ENCODE peak calls at places on chromosome 3, in seven cellular contexts. O is nephron progenitor cell, M is PC-9, V is cardiac muscle cell, N is mesothelial cell of epicardium, G is body of pancreas, T is neural crest cell. W is an unnamed sample.
A peak's percentile ranks its signal among the peaks of the same experiment; 100 is the strongest.

GRCh38 chr3:190012784-190013183 is 107.9 kb downstream of the P3H2 start:
- DNase-seq in O (no peak), M (no peak), V (no peak), N (no peak), G (no peak), T (no peak), W (no peak)

GRCh38 chr3:194003128-194004057 is 132.6 kb upstream of the HES1 start:
- DNase-seq in O (peak; percentile 83), M (peak; percentile 98), V (peak; percentile 86), N (peak; percentile 49), G (peak; percentile 87), T (peak; percentile 54), W (peak; percentile 65)

GRCh38 chr3:8311321-8311720 is 190.3 kb upstream of the LMCD1 start:
- DNase-seq in O (no peak), M (no peak), V (no peak), N (no peak), G (no peak), T (no peak), W (no peak)

GRCh38 chr3:140342668-140343067 is 335.2 kb upstream of the TRIM42 start:
- DNase-seq in O (no peak), M (no peak), V (no peak), N (no peak), G (no peak), T (no peak), W (no peak)

GRCh38 chr3:40057077-40057476 is 247.7 kb downstream of the MYRIP start:
- DNase-seq in O (no peak), M (no peak), V (no peak), N (no peak), G (no peak), T (no peak), W (no peak)

GRCh38 chr3:114903213-114903612 is 243.9 kb downstream of the ZBTB20 start:
- DNase-seq in O (no peak), M (no peak), V (no peak), N (no peak), G (no peak), T (no peak), W (no peak)

GRCh38 chr3:128346562-128346961 is 120.1 kb downstream of the DNAJB8 start:
- DNase-seq in O (no peak), M (no peak), V (no peak), N (no peak), G (no peak), T (no peak), W (no peak)

GRCh38 chr3:88986834-88987233 is 120.6 kb upstream of the EPHA3 start:
- DNase-seq in O (no peak), M (no peak), V (no peak), N (no peak), G (no peak), T (no peak), W (no peak)

GRCh38 chr3:143843607-143844006 is 4.7 kb downstream of the SLC9A9 start:
- DNase-seq in O (no peak), M (no peak), V (no peak), N (no peak), G (no peak), T (no peak), W (no peak)

GRCh38 chr3:73365756-73366397 is 258.9 kb downstream of the PDZRN3 start:
- DNase-seq in O (no peak), M (no peak), V (no peak), N (no peak), G (peak; percentile 36), T (no peak), W (no peak)

GRCh38 chr3:102378216-102378615 is 56.6 kb upstream of the ZPLD1 start:
- DNase-seq in O (no peak), M (no peak), V (no peak), N (no peak), G (no peak), T (no peak), W (no peak)

GRCh38 chr3:21752749-21753347 is 1.8 kb upstream of the ZNF385D start:
- DNase-seq in O (no peak), M (no peak), V (peak; percentile 75), N (no peak), G (no peak), T (no peak), W (no peak)

GRCh38 chr3:134095005-134095404 is 65.3 kb upstream of the SLCO2A1 start:
- DNase-seq in O (no peak), M (no peak), V (no peak), N (no peak), G (no peak), T (no peak), W (no peak)

GRCh38 chr3:16673530-16673929 is 68.3 kb upstream of the DAZL start:
- DNase-seq in O (no peak), M (no peak), V (no peak), N (no peak), G (no peak), T (no peak), W (no peak)

GRCh38 chr3:117898722-117899121 is 1135.9 kb downstream of the IGSF11 start:
- DNase-seq in O (no peak), M (no peak), V (no peak), N (no peak), G (no peak), T (no peak), W (no peak)

GRCh38 chr3:154730221-154730620 is 300.2 kb upstream of the GPR149 start:
- DNase-seq in O (no peak), M (no peak), V (no peak), N (no peak), G (no peak), T (no peak), W (no peak)

GRCh38 chr3:14564741-14565140 is 24.6 kb upstream of the GRIP2 start:
- DNase-seq in O (no peak), M (no peak), V (no peak), N (no peak), G (no peak), T (no peak), W (no peak)

GRCh38 chr3:101803152-101803782 is 24.3 kb downstream of the NXPE3 start:
- DNase-seq in O (peak; percentile 42), M (peak; percentile 24), V (peak; percentile 88), N (no peak), G (peak; percentile 74), T (peak; percentile 34), W (peak; percentile 68)

GRCh38 chr3:134363381-134363755 is 10.9 kb downstream of the AMOTL2 start:
- DNase-seq in O (no peak), M (no peak), V (peak; percentile 31), N (no peak), G (no peak), T (no peak), W (no peak)

GRCh38 chr3:129118745-129119144 is 2.9 kb downstream of the RAB43 start:
- DNase-seq in O (no peak), M (no peak), V (no peak), N (no peak), G (no peak), T (no peak), W (peak; percentile 71)

GRCh38 chr3:149673393-149673792 is 15.6 kb upstream of the WWTR1 start:
- DNase-seq in O (no peak), M (no peak), V (peak; percentile 39), N (no peak), G (no peak), T (no peak), W (no peak)

GRCh38 chr3:58351920-58352319 is 19.2 kb downstream of the PXK start:
- DNase-seq in O (no peak), M (no peak), V (no peak), N (no peak), G (no peak), T (no peak), W (no peak)

GRCh38 chr3:148625991-148626390 is 71.7 kb upstream of the AGTR1 start:
- DNase-seq in O (no peak), M (no peak), V (no peak), N (no peak), G (no peak), T (no peak), W (no peak)

GRCh38 chr3:111831840-111832239 is 27.2 kb upstream of the PHLDB2 start:
- DNase-seq in O (no peak), M (no peak), V (no peak), N (no peak), G (no peak), T (no peak), W (peak; percentile 45)

GRCh38 chr3:187852842-187853727 is 107.8 kb upstream of the BCL6 start:
- DNase-seq in O (no peak), M (no peak), V (no peak), N (no peak), G (no peak), T (no peak), W (no peak)

GRCh38 chr3:142723968-142724681 is at the start of gene TRPC1:
- DNase-seq in O (peak; percentile 80), M (peak; percentile 73), V (peak; percentile 88), N (peak; percentile 46), G (peak; percentile 67), T (peak; percentile 72), W (peak; percentile 80)

GRCh38 chr3:82353281-82354171 is 592.1 kb upstream of the GBE1 start:
- DNase-seq in O (no peak), M (no peak), V (no peak), N (no peak), G (peak; percentile 15), T (no peak), W (no peak)

DNA sequence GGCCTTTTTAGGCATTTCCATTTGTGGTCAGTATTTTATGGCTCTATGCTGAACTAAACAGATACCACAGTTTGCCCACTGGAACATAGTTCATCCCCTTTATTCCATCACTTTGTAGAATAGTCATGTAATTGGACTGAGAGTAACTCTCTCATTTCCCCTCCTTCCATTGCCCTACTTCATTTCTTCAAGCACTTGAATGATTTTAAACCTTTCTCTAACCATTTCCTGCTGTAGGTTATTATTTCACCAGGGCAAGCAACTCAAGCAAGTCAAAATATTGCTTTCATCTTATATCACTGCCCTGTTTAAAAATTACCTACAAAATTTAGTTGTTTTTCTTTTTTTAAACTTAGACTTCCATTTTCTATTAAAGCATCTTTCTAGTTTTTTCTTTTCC is 177.0 kb downstream of the RAP2B start:
- DNase-seq in O (no peak), M (no peak), V (no peak), N (no peak), G (no peak), T (no peak), W (no peak)
- TF ChIP-seq CTCF in O (no peak), M (no peak), V (no peak), N (no peak), G (no peak), T (no peak), W (no peak)

GRCh38 chr3:25094932-25095690 is 333.0 kb upstream of the RARB start:
- DNase-seq in O (peak; percentile 8), M (no peak), V (peak; percentile 7), N (no peak), G (no peak), T (no peak), W (no peak)
- TF ChIP-seq CTCF in O (no peak), M (no peak), V (no peak), N (no peak), G (no peak), T (no peak), W (no peak)

GRCh38 chr3:146326875-146327543 is 76.1 kb upstream of the PLSCR4 start:
- DNase-seq in O (no peak), M (no peak), V (peak; percentile 41), N (no peak), G (peak; percentile 47), T (no peak), W (peak; percentile 7)
- TF ChIP-seq CTCF in O (no peak), M (peak; percentile 43), V (peak; percentile 59), N (no peak), G (peak; percentile 79), T (peak; percentile 65), W (no peak)

DNA sequence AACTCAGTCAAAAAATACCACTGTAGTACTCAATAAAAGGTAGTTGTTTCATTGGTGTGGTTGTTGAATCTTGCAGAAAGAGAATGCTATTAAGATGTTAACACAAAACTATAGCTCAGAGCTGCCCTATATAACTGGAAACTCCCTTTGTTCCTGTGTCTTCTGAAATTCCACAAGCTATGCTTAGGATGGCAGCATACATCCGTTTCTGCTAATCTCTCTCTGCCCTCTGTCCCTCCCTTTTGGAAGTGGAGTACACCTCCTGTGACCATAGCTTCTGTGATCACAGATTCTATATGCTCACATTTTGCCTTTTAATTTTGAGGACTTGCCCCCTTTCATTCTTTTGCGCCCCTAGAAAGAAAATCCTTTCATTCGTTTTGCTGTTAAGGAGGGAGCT is 33.7 kb downstream of the ARPP21 start:
- DNase-seq in O (no peak), M (no peak), V (no peak), N (no peak), G (no peak), T (no peak), W (no peak)
- TF ChIP-seq CTCF in O (no peak), M (no peak), V (no peak), N (no peak), G (no peak), T (no peak), W (no peak)